ENCODE peak calls at places on chromosomes 3 and 15, in seven cellular contexts. One of them, this sample, is unnamed.

GRCh38 chr3:193168911-193169310 is 72.1 kb upstream of the PLAAT1 start:
- DNase-seq in thoracic aorta: no peak
- DNase-seq in tibial artery: no peak
- DNase-seq in tibial nerve: no peak
- DNase-seq in CD8-positive, alpha-beta T cell: no peak
- DNase-seq in esophagus squamous epithelium: no peak
- DNase-seq in kidney epithelial cell: no peak
- DNase-seq in this sample: no peak

GRCh38 chr3:141393151-141394076 is 25.1 kb downstream of the ZBTB38 start:
- DNase-seq in thoracic aorta: no peak
- DNase-seq in tibial artery: no peak
- DNase-seq in tibial nerve: no peak
- DNase-seq in CD8-positive, alpha-beta T cell: no peak
- DNase-seq in esophagus squamous epithelium: no peak
- DNase-seq in kidney epithelial cell: no peak
- DNase-seq in this sample: peak; percentile 45

GRCh38 chr3:45664558-45664957 is 24.6 kb upstream of the SACM1L start:
- DNase-seq in thoracic aorta: no peak
- DNase-seq in tibial artery: no peak
- DNase-seq in tibial nerve: no peak
- DNase-seq in CD8-positive, alpha-beta T cell: peak; percentile 76
- DNase-seq in esophagus squamous epithelium: no peak
- DNase-seq in kidney epithelial cell: no peak
- DNase-seq in this sample: peak; percentile 84

GRCh38 chr3:123375014-123375940 is 73.6 kb downstream of the ADCY5 start:
- DNase-seq in thoracic aorta: no peak
- DNase-seq in tibial artery: peak; percentile 59
- DNase-seq in tibial nerve: no peak
- DNase-seq in CD8-positive, alpha-beta T cell: no peak
- DNase-seq in esophagus squamous epithelium: no peak
- DNase-seq in kidney epithelial cell: no peak
- DNase-seq in this sample: no peak

GRCh38 chr3:169980055-169980454 is 13.4 kb downstream of the SEC62 start:
- DNase-seq in thoracic aorta: no peak
- DNase-seq in tibial artery: no peak
- DNase-seq in tibial nerve: no peak
- DNase-seq in CD8-positive, alpha-beta T cell: no peak
- DNase-seq in esophagus squamous epithelium: no peak
- DNase-seq in kidney epithelial cell: no peak
- DNase-seq in this sample: no peak

GRCh38 chr15:89908226-89908625 is 4.5 kb downstream of the ARPIN start:
- DNase-seq in thoracic aorta: no peak
- DNase-seq in tibial artery: no peak
- DNase-seq in tibial nerve: no peak
- DNase-seq in CD8-positive, alpha-beta T cell: no peak
- DNase-seq in esophagus squamous epithelium: no peak
- DNase-seq in kidney epithelial cell: no peak
- DNase-seq in this sample: no peak

GRCh38 chr3:123546133-123546755 is 38.6 kb downstream of the HACD2 start:
- DNase-seq in thoracic aorta: no peak
- DNase-seq in tibial artery: no peak
- DNase-seq in tibial nerve: no peak
- DNase-seq in CD8-positive, alpha-beta T cell: no peak
- DNase-seq in esophagus squamous epithelium: no peak
- DNase-seq in kidney epithelial cell: no peak
- DNase-seq in this sample: no peak

GRCh38 chr15:25248583-25249235 is 190.1 kb downstream of the UBE3A start:
- DNase-seq in thoracic aorta: no peak
- DNase-seq in tibial artery: peak; percentile 61
- DNase-seq in tibial nerve: no peak
- DNase-seq in CD8-positive, alpha-beta T cell: no peak
- DNase-seq in esophagus squamous epithelium: no peak
- DNase-seq in kidney epithelial cell: no peak
- DNase-seq in this sample: no peak

GRCh38 chr3:141710888-141711616 is 27.0 kb upstream of the RNF7 start:
- DNase-seq in thoracic aorta: peak; percentile 5
- DNase-seq in tibial artery: peak; percentile 73
- DNase-seq in tibial nerve: no peak
- DNase-seq in CD8-positive, alpha-beta T cell: no peak
- DNase-seq in esophagus squamous epithelium: no peak
- DNase-seq in kidney epithelial cell: no peak
- DNase-seq in this sample: no peak

GRCh38 chr15:78949461-78949860 is 4.6 kb upstream of the CTSH start:
- DNase-seq in thoracic aorta: no peak
- DNase-seq in tibial artery: no peak
- DNase-seq in tibial nerve: no peak
- DNase-seq in CD8-positive, alpha-beta T cell: no peak
- DNase-seq in esophagus squamous epithelium: no peak
- DNase-seq in kidney epithelial cell: no peak
- DNase-seq in this sample: no peak

GRCh38 chr3:179902061-179902460 is 134.7 kb downstream of the PEX5L start:
- DNase-seq in thoracic aorta: no peak
- DNase-seq in tibial artery: no peak
- DNase-seq in tibial nerve: no peak
- DNase-seq in CD8-positive, alpha-beta T cell: no peak
- DNase-seq in esophagus squamous epithelium: no peak
- DNase-seq in kidney epithelial cell: no peak
- DNase-seq in this sample: no peak

GRCh38 chr3:141279074-141279945 is 47.7 kb downstream of the PXYLP1 start:
- DNase-seq in thoracic aorta: no peak
- DNase-seq in tibial artery: no peak
- DNase-seq in tibial nerve: no peak
- DNase-seq in CD8-positive, alpha-beta T cell: peak; percentile 30
- DNase-seq in esophagus squamous epithelium: no peak
- DNase-seq in kidney epithelial cell: no peak
- DNase-seq in this sample: no peak

GRCh38 chr15:93072440-93073394 is 16.3 kb downstream of the RGMA start:
- DNase-seq in thoracic aorta: no peak
- DNase-seq in tibial artery: peak; percentile 93
- DNase-seq in tibial nerve: peak; percentile 77
- DNase-seq in CD8-positive, alpha-beta T cell: no peak
- DNase-seq in esophagus squamous epithelium: no peak
- DNase-seq in kidney epithelial cell: no peak
- DNase-seq in this sample: peak; percentile 91

GRCh38 chr15:54082836-54083492 is 104.7 kb downstream of the UNC13C start:
- DNase-seq in thoracic aorta: no peak
- DNase-seq in tibial artery: no peak
- DNase-seq in tibial nerve: no peak
- DNase-seq in CD8-positive, alpha-beta T cell: no peak
- DNase-seq in esophagus squamous epithelium: no peak
- DNase-seq in kidney epithelial cell: no peak
- DNase-seq in this sample: no peak

GRCh38 chr3:190807719-190808375 is 54.6 kb downstream of the GMNC start:
- DNase-seq in thoracic aorta: no peak
- DNase-seq in tibial artery: no peak
- DNase-seq in tibial nerve: no peak
- DNase-seq in CD8-positive, alpha-beta T cell: no peak
- DNase-seq in esophagus squamous epithelium: no peak
- DNase-seq in kidney epithelial cell: no peak
- DNase-seq in this sample: peak; percentile 38

GRCh38 chr3:60434945-60435344 is 816.3 kb downstream of the FHIT start:
- DNase-seq in thoracic aorta: no peak
- DNase-seq in tibial artery: no peak
- DNase-seq in tibial nerve: no peak
- DNase-seq in CD8-positive, alpha-beta T cell: no peak
- DNase-seq in esophagus squamous epithelium: no peak
- DNase-seq in kidney epithelial cell: no peak
- DNase-seq in this sample: no peak

GRCh38 chr3:98971183-98971681 is 69.7 kb upstream of the DCBLD2 start:
- DNase-seq in thoracic aorta: no peak
- DNase-seq in tibial artery: no peak
- DNase-seq in tibial nerve: no peak
- DNase-seq in CD8-positive, alpha-beta T cell: no peak
- DNase-seq in esophagus squamous epithelium: no peak
- DNase-seq in kidney epithelial cell: peak; percentile 88
- DNase-seq in this sample: no peak

GRCh38 chr3:191958980-191959671 is 498.2 kb downstream of the PYDC2 start:
- DNase-seq in thoracic aorta: no peak
- DNase-seq in tibial artery: no peak
- DNase-seq in tibial nerve: no peak
- DNase-seq in CD8-positive, alpha-beta T cell: no peak
- DNase-seq in esophagus squamous epithelium: no peak
- DNase-seq in kidney epithelial cell: no peak
- DNase-seq in this sample: no peak

GRCh38 chr15:23869391-23869790 is 182.3 kb upstream of the NDN start:
- DNase-seq in thoracic aorta: no peak
- DNase-seq in tibial artery: no peak
- DNase-seq in tibial nerve: no peak
- DNase-seq in CD8-positive, alpha-beta T cell: no peak
- DNase-seq in esophagus squamous epithelium: no peak
- DNase-seq in kidney epithelial cell: no peak
- DNase-seq in this sample: peak; percentile 85

GRCh38 chr3:180049391-180049790 is 12.7 kb upstream of the PEX5L start:
- DNase-seq in thoracic aorta: no peak
- DNase-seq in tibial artery: no peak
- DNase-seq in tibial nerve: no peak
- DNase-seq in CD8-positive, alpha-beta T cell: no peak
- DNase-seq in esophagus squamous epithelium: no peak
- DNase-seq in kidney epithelial cell: no peak
- DNase-seq in this sample: no peak

GRCh38 chr3:57007513-57008415 is 52.7 kb upstream of the SPATA12 start:
- DNase-seq in thoracic aorta: peak; percentile 72
- DNase-seq in tibial artery: peak; percentile 88
- DNase-seq in tibial nerve: peak; percentile 61
- DNase-seq in CD8-positive, alpha-beta T cell: no peak
- DNase-seq in esophagus squamous epithelium: peak; percentile 3
- DNase-seq in kidney epithelial cell: peak; percentile 69
- DNase-seq in this sample: peak; percentile 80

GRCh38 chr3:13021141-13021933 is 51.9 kb downstream of the IQSEC1 start:
- DNase-seq in thoracic aorta: no peak
- DNase-seq in tibial artery: peak; percentile 64
- DNase-seq in tibial nerve: no peak
- DNase-seq in CD8-positive, alpha-beta T cell: no peak
- DNase-seq in esophagus squamous epithelium: no peak
- DNase-seq in kidney epithelial cell: no peak
- DNase-seq in this sample: peak; percentile 34

GRCh38 chr3:71511446-71511845 is 72.1 kb downstream of the FOXP1 start:
- DNase-seq in thoracic aorta: no peak
- DNase-seq in tibial artery: no peak
- DNase-seq in tibial nerve: no peak
- DNase-seq in CD8-positive, alpha-beta T cell: no peak
- DNase-seq in esophagus squamous epithelium: no peak
- DNase-seq in kidney epithelial cell: no peak
- DNase-seq in this sample: no peak

GRCh38 chr3:99783009-99783573 is 34.6 kb upstream of the CMSS1 start:
- DNase-seq in thoracic aorta: no peak
- DNase-seq in tibial artery: no peak
- DNase-seq in tibial nerve: no peak
- DNase-seq in CD8-positive, alpha-beta T cell: no peak
- DNase-seq in esophagus squamous epithelium: no peak
- DNase-seq in kidney epithelial cell: peak; percentile 88
- DNase-seq in this sample: no peak

GRCh38 chr3:61627768-61628185 is 66.4 kb downstream of the PTPRG start:
- DNase-seq in thoracic aorta: no peak
- DNase-seq in tibial artery: no peak
- DNase-seq in tibial nerve: no peak
- DNase-seq in CD8-positive, alpha-beta T cell: no peak
- DNase-seq in esophagus squamous epithelium: no peak
- DNase-seq in kidney epithelial cell: peak; percentile 55
- DNase-seq in this sample: no peak

GRCh38 chr15:47466357-47466756 is 250.9 kb upstream of the SEMA6D start:
- DNase-seq in thoracic aorta: no peak
- DNase-seq in tibial artery: no peak
- DNase-seq in tibial nerve: no peak
- DNase-seq in CD8-positive, alpha-beta T cell: no peak
- DNase-seq in esophagus squamous epithelium: no peak
- DNase-seq in kidney epithelial cell: no peak
- DNase-seq in this sample: no peak

GRCh38 chr15:66101715-66102395 is 151.7 kb downstream of the MEGF11 start:
- DNase-seq in thoracic aorta: no peak
- DNase-seq in tibial artery: no peak
- DNase-seq in tibial nerve: no peak
- DNase-seq in CD8-positive, alpha-beta T cell: no peak
- DNase-seq in esophagus squamous epithelium: no peak
- DNase-seq in kidney epithelial cell: no peak
- DNase-seq in this sample: no peak

GRCh38 chr3:66037330-66037985 is 1.3 kb downstream of the MAGI1 start:
- DNase-seq in thoracic aorta: peak; percentile 33
- DNase-seq in tibial artery: peak; percentile 74
- DNase-seq in tibial nerve: no peak
- DNase-seq in CD8-positive, alpha-beta T cell: no peak
- DNase-seq in esophagus squamous epithelium: no peak
- DNase-seq in kidney epithelial cell: no peak
- DNase-seq in this sample: peak; percentile 50

GRCh38 chr3:11578169-11578568 is 65.5 kb downstream of the VGLL4 start:
- DNase-seq in thoracic aorta: no peak
- DNase-seq in tibial artery: no peak
- DNase-seq in tibial nerve: no peak
- DNase-seq in CD8-positive, alpha-beta T cell: no peak
- DNase-seq in esophagus squamous epithelium: no peak
- DNase-seq in kidney epithelial cell: no peak
- DNase-seq in this sample: no peak
- H3K36me3 ChIP-seq in thoracic aorta: no peaks in the 10 kb centered on the region
- H3K36me3 ChIP-seq in tibial artery: no peaks in the 10 kb centered on the region
- H3K36me3 ChIP-seq in tibial nerve: no peaks in the 10 kb centered on the region
- H3K36me3 ChIP-seq in CD8-positive, alpha-beta T cell: no peaks in the 10 kb centered on the region
- H3K36me3 ChIP-seq in esophagus squamous epithelium: no peaks in the 10 kb centered on the region
- H3K36me3 ChIP-seq in kidney epithelial cell: peaks cover 2% of the 10 kb centered on the region
- H3K36me3 ChIP-seq in this sample: no peaks in the 10 kb centered on the region

DNA sequence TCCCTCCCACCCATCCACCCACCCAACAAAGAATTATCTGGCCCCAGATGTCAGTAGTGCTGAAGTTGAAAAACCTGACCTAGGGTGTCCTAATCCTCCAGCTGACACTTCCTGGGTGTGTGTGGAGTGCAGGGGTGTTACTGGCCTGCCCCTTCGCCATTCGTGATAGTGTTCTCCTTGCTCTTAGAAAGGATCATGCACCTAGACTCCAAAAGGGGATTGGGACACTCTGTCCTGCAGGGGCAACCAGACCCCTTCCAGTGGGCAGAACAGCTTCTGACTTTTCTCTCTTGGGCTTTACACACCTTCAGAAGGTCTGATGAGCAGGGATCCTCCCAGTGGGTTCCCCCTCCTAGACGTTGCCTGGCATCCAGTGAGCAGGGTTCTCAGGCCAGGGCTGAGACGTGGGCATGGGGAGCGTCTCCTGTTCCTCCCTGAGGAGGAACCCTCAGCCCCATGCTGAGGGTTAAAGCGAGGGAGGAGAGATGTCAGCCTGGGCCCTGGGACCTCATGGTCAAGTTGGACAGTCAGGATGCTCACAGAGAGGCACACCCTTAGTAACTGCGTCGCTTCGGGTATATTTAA is 75.0 kb downstream of the AAGAB start:
- DNase-seq in thoracic aorta: no peak
- DNase-seq in tibial artery: peak; percentile 38
- DNase-seq in tibial nerve: no peak
- DNase-seq in CD8-positive, alpha-beta T cell: no peak
- DNase-seq in esophagus squamous epithelium: no peak
- DNase-seq in kidney epithelial cell: no peak
- DNase-seq in this sample: no peak
- H3K36me3 ChIP-seq in thoracic aorta: peaks cover 3% of the 10 kb centered on the region
- H3K36me3 ChIP-seq in tibial artery: peaks cover 6% of the 10 kb centered on the region
- H3K36me3 ChIP-seq in tibial nerve: no peaks in the 10 kb centered on the region
- H3K36me3 ChIP-seq in CD8-positive, alpha-beta T cell: no peaks in the 10 kb centered on the region
- H3K36me3 ChIP-seq in esophagus squamous epithelium: peaks cover 16% of the 10 kb centered on the region
- H3K36me3 ChIP-seq in kidney epithelial cell: peaks cover 1% of the 10 kb centered on the region
- H3K36me3 ChIP-seq in this sample: peaks cover 20% of the 10 kb centered on the region

GRCh38 chr3:48698891-48699290 is 13.2 kb upstream of the NCKIPSD start:
- DNase-seq in thoracic aorta: no peak
- DNase-seq in tibial artery: no peak
- DNase-seq in tibial nerve: no peak
- DNase-seq in CD8-positive, alpha-beta T cell: no peak
- DNase-seq in esophagus squamous epithelium: no peak
- DNase-seq in kidney epithelial cell: no peak
- DNase-seq in this sample: no peak
- H3K36me3 ChIP-seq in thoracic aorta: peaks cover 3% of the 10 kb centered on the region
- H3K36me3 ChIP-seq in tibial artery: peaks cover 8% of the 10 kb centered on the region
- H3K36me3 ChIP-seq in tibial nerve: no peaks in the 10 kb centered on the region
- H3K36me3 ChIP-seq in CD8-positive, alpha-beta T cell: peaks cover 12% of the 10 kb centered on the region
- H3K36me3 ChIP-seq in esophagus squamous epithelium: peaks cover 13% of the 10 kb centered on the region
- H3K36me3 ChIP-seq in kidney epithelial cell: peaks cover 6% of the 10 kb centered on the region
- H3K36me3 ChIP-seq in this sample: peaks cover under 1% of the 10 kb centered on the region

GRCh38 chr3:37537914-37538691 is 323.6 kb upstream of the CTDSPL start:
- DNase-seq in thoracic aorta: no peak
- DNase-seq in tibial artery: no peak
- DNase-seq in tibial nerve: no peak
- DNase-seq in CD8-positive, alpha-beta T cell: no peak
- DNase-seq in esophagus squamous epithelium: no peak
- DNase-seq in kidney epithelial cell: no peak
- DNase-seq in this sample: no peak
- H3K36me3 ChIP-seq in thoracic aorta: peaks cover 29% of the 10 kb centered on the region
- H3K36me3 ChIP-seq in tibial artery: peaks cover 16% of the 10 kb centered on the region
- H3K36me3 ChIP-seq in tibial nerve: no peaks in the 10 kb centered on the region
- H3K36me3 ChIP-seq in CD8-positive, alpha-beta T cell: no peaks in the 10 kb centered on the region
- H3K36me3 ChIP-seq in esophagus squamous epithelium: no peaks in the 10 kb centered on the region
- H3K36me3 ChIP-seq in kidney epithelial cell: no peaks in the 10 kb centered on the region
- H3K36me3 ChIP-seq in this sample: peaks cover 12% of the 10 kb centered on the region

This sample was measured in left lung.